ENCODE peak calls at places on chromosomes 6 and 20, in six cellular contexts. O is testis, W is uterus, B is spleen, T is thyroid gland, K is IMR-90. M is an unnamed sample.
A peak's percentile ranks its signal among the peaks of the same experiment; 100 is the strongest.

GRCh38 chr6:106162926-106163325 is 76.8 kb downstream of the PRDM1 start:
- DNase-seq in O (no peak), W (no peak), B (no peak), T (no peak), K (no peak), M (no peak)

GRCh38 chr20:25036331-25036936 is 21.5 kb downstream of the ACSS1 start:
- DNase-seq in O (no peak), W (no peak), B (peak; percentile 6), T (no peak), K (no peak), M (no peak)

GRCh38 chr20:57483287-57484050 is 41.5 kb downstream of the CTCFL start:
- DNase-seq in O (no peak), W (no peak), B (peak; percentile 41), T (no peak), K (no peak), M (no peak)

GRCh38 chr20:19880256-19881079 is 122.4 kb downstream of the RIN2 start:
- DNase-seq in O (no peak), W (no peak), B (no peak), T (no peak), K (peak; percentile 89), M (no peak)

GRCh38 chr20:53208110-53208908 is 236.2 kb downstream of the TSHZ2 start:
- DNase-seq in O (no peak), W (no peak), B (no peak), T (no peak), K (no peak), M (no peak)

GRCh38 chr6:108800510-108800909 is 47.7 kb upstream of the ARMC2 start:
- DNase-seq in O (no peak), W (no peak), B (no peak), T (no peak), K (peak; percentile 15), M (no peak)

GRCh38 chr6:16769131-16769985 is 8.1 kb upstream of the ATXN1 start:
- DNase-seq in O (no peak), W (peak; percentile 31), B (no peak), T (no peak), K (peak; percentile 61), M (peak; percentile 44)

GRCh38 chr6:68726992-68727391 is 91.9 kb downstream of the ADGRB3 start:
- DNase-seq in O (no peak), W (no peak), B (no peak), T (no peak), K (no peak), M (no peak)

GRCh38 chr6:154370545-154370944 is 13.9 kb upstream of the IPCEF1 start:
- DNase-seq in O (peak; percentile 56), W (no peak), B (no peak), T (peak; percentile 46), K (peak; percentile 58), M (no peak)

GRCh38 chr6:106186714-106187113 is 100.6 kb downstream of the PRDM1 start:
- DNase-seq in O (no peak), W (no peak), B (no peak), T (no peak), K (no peak), M (no peak)

GRCh38 chr6:151109361-151109760 is 130.4 kb upstream of the AKAP12 start:
- DNase-seq in O (no peak), W (no peak), B (no peak), T (no peak), K (peak; percentile 84), M (no peak)

GRCh38 chr6:99612551-99613397 is 6.1 kb downstream of the PRDM13 start:
- DNase-seq in O (no peak), W (no peak), B (no peak), T (no peak), K (no peak), M (no peak)

GRCh38 chr20:58483470-58483869 is 31.7 kb downstream of the APCDD1L start:
- DNase-seq in O (no peak), W (no peak), B (no peak), T (no peak), K (no peak), M (no peak)

GRCh38 chr6:160129886-160130615 is 8.4 kb downstream of the SLC22A1 start:
- DNase-seq in O (no peak), W (no peak), B (peak; percentile 12), T (no peak), K (no peak), M (peak; percentile 17)

GRCh38 chr6:105894556-105894955 is 191.6 kb upstream of the PRDM1 start:
- DNase-seq in O (no peak), W (no peak), B (no peak), T (no peak), K (no peak), M (no peak)

GRCh38 chr6:33197431-33198048 is 2.9 kb downstream of the RXRB start:
- DNase-seq in O (peak; percentile 86), W (no peak), B (peak; percentile 75), T (peak; percentile 62), K (peak; percentile 56), M (peak; percentile 76)

GRCh38 chr20:23562721-23563342 is 5.5 kb downstream of the CST9L start:
- DNase-seq in O (no peak), W (no peak), B (no peak), T (no peak), K (no peak), M (no peak)

GRCh38 chr20:17856024-17856564 is 112.5 kb downstream of the SNX5 start:
- DNase-seq in O (no peak), W (no peak), B (peak; percentile 83), T (no peak), K (peak; percentile 28), M (peak; percentile 44)

GRCh38 chr6:22302828-22303227 is 6.0 kb upstream of the PRL start:
- DNase-seq in O (no peak), W (no peak), B (no peak), T (no peak), K (no peak), M (no peak)
- TF ChIP-seq POLR2A in O (no peak), W (no peak), B (no peak), T (no peak), K (no peak), M (no peak)

GRCh38 chr20:2332711-2333110 is 36.9 kb downstream of the TGM3 start:
- DNase-seq in O (no peak), W (no peak), B (no peak), T (no peak), K (no peak), M (no peak)

GRCh38 chr20:2330090-2330695 is 34.4 kb downstream of the TGM3 start:
- DNase-seq in O (no peak), W (no peak), B (no peak), T (no peak), K (no peak), M (peak; percentile 66)

GRCh38 chr20:2329286-2329685 is 33.5 kb downstream of the TGM3 start:
- DNase-seq in O (no peak), W (no peak), B (no peak), T (no peak), K (no peak), M (peak; percentile 16)

GRCh38 chr20:2331901-2332565 is 36.2 kb downstream of the TGM3 start:
- DNase-seq in O (no peak), W (no peak), B (no peak), T (no peak), K (no peak), M (no peak)

DNA sequence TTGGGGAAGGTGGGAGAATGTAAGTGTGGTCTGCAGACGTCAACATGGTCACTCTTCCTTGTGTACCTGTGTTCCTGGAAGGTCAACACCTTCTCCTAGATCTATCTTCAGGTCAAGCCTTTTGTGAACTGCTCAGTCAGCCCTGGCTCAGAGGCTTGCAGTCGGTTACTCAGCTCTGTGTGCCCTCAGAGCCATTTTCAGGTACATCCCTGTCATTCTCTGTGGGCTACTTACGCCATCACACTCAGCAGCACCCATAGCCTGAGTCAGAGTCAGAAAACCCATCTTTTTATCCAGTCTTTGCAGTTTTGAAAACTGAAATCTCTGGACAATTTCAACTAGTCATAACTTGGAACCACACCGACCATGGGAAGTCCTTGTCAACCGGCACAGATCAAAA is 35.3 kb downstream of the TGM3 start:
- DNase-seq in O (no peak), W (no peak), B (no peak), T (no peak), K (no peak), M (no peak)
- H3K4me3 ChIP-seq in O (no peak overlapping the region), W (no peak overlapping the region), B (no peak overlapping the region), T (no peak overlapping the region), K (no peak overlapping the region), M (no peak overlapping the region)

GRCh38 chr20:50387996-50388332 is 122.2 kb upstream of the PTPN1 start:
- DNase-seq in O (no peak), W (no peak), B (no peak), T (no peak), K (no peak), M (no peak)

GRCh38 chr20:50387218-50387995 is 122.8 kb upstream of the PTPN1 start:
- DNase-seq in O (no peak), W (no peak), B (no peak), T (no peak), K (no peak), M (no peak)

GRCh38 chr20:50386641-50386960 is 123.6 kb upstream of the PTPN1 start:
- DNase-seq in O (no peak), W (no peak), B (no peak), T (no peak), K (no peak), M (no peak)

GRCh38 chr20:50388733-50389436 is 121.3 kb upstream of the PTPN1 start:
- DNase-seq in O (no peak), W (no peak), B (no peak), T (no peak), K (no peak), M (peak; percentile 53)

DNA sequence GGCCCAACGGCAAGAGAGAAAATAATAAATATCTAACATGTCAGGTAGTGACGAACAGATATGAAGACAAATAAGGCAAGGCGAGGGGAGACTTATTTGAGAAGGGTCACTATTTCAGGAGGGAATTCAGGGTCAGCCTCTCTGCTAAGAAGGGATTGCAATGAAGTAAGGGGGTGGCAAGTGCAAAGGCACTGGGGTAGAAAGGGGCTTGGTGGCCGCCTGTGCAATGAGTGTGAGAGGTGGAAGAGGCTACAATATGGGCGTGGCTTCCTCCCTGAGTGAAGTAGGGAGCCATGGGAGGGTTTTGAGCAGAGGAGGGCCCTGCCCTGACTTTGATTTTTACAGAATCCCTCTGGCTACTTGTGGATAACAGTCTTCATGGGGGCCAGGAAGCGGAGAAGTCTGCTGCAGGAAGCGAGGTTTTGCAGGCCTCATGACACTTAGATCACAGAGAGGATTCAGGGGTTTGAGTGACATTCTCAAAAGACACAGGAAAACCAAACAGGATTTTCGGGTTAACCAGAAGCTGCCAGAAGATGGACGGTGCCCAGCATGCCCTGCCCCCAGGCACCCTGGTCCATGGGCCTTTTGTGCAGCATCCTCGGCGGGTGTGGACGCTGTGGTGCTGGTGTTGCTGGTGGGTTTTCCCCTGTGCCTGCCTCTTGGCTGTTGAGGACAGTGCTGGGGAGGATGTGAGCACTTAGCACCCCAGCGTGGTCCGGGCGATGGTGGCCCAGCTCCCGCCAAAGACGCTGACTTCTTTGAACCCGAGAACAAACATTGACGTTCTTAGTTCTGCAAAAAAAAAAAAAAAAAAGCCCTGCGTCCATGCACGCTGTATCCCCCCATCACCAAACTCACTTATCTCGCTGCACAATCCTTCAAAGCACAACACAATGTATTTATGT is 124.2 kb upstream of the PTPN1 start:
- DNase-seq in O (no peak), W (no peak), B (peak; percentile 86), T (no peak), K (peak; percentile 27), M (no peak)
- H3K27ac ChIP-seq in O (no peak overlapping the region), W (no peak overlapping the region), B (peak overlapping the region; percentile 70), T (no peak overlapping the region), K (no peak overlapping the region), M (peak overlapping the region; percentile 31)

DNA sequence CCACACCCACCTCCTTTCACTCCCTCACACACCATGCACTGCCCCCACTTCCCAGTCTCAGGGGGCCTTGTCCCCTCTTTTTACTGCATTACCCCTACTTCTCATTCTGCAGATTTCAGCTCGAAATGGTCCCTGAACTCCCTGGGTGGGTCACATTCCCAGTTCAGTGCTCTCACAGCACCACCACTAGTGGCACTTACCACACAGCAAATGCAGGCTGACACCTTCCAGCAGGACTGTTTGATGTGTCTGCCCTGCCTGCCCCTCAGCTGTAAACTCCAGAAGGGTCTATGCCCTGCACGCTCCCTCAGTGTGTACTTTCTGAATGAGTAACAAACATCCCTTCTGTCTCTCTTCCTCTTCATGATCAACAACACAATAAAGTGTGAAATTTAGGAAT is 4.0 kb downstream of the DYNLT1 start:
- DNase-seq in O (no peak), W (no peak), B (no peak), T (no peak), K (no peak), M (peak; percentile 23)
- TF ChIP-seq POLR2A in O (no peak), W (no peak), B (no peak), T (no peak), K (no peak), M (no peak)